ENCODE peak calls at places on chromosome X, in eight cellular contexts. R is A549, Q is suprapubic skin, V is ovary, J is IMR-90, E is breast epithelium, C is AG04450, U is endothelial cell of umbilical vein. W is an unnamed sample.

GRCh38 chrX:78652971-78653822 is 5.9 kb downstream of the RTL3 start:
- DNase-seq in V (no peak), R (peak), U (peak), E (no peak), Q (no peak), J (peak), C (no peak), W (no peak)

GRCh38 chrX:115949900-115950822 is 220.4 kb upstream of the AGTR2 start:
- DNase-seq in E (no peak), C (no peak), J (no peak), Q (no peak), R (no peak), V (peak), U (no peak), W (peak)

GRCh38 chrX:133473451-133473850 is 58.2 kb upstream of the GPC4 start:
- DNase-seq in V (no peak), E (no peak), U (no peak), J (no peak), C (no peak), R (no peak), Q (no peak), W (no peak)

GRCh38 chrX:135737361-135738071 is 24.1 kb downstream of the CT45A1 start:
- DNase-seq in U (no peak), Q (no peak), V (no peak), E (no peak), C (no peak), R (no peak), J (peak), W (no peak)

GRCh38 chrX:112642349-112642748 is 37.4 kb downstream of the LHFPL1 start:
- DNase-seq in J (peak), Q (no peak), C (peak), U (peak), E (no peak), V (no peak), R (peak), W (peak)

GRCh38 chrX:79330022-79330421 is 37.1 kb downstream of the ITM2A start:
- DNase-seq in E (no peak), R (no peak), J (no peak), Q (no peak), C (no peak), V (no peak), U (no peak), W (no peak)

GRCh38 chrX:1535241-1536041 is 1.5 kb downstream of the P2RY8 start:
- DNase-seq in Q (no peak), R (no peak), U (no peak), E (no peak), C (no peak), V (peak), J (no peak), W (no peak)

GRCh38 chrX:118552501-118552900 is 56.9 kb downstream of the DOCK11 start:
- DNase-seq in U (no peak), J (peak), C (no peak), V (no peak), Q (no peak), R (peak), E (no peak), W (peak)

GRCh38 chrX:100695991-100696390 is 35.9 kb downstream of the SYTL4 start:
- DNase-seq in E (no peak), V (no peak), Q (no peak), R (no peak), U (no peak), J (peak), C (no peak), W (no peak)

GRCh38 chrX:132092439-132093065 is 35.3 kb downstream of the FRMD7 start:
- DNase-seq in Q (no peak), E (peak), R (peak), U (peak), C (peak), V (no peak), J (peak), W (peak)

GRCh38 chrX:14832591-14832990 is 40.3 kb downstream of the FANCB start:
- DNase-seq in J (peak), Q (no peak), U (peak), R (no peak), V (no peak), E (no peak), C (no peak), W (no peak)

GRCh38 chrX:110915120-110915519 is 119.5 kb upstream of the CHRDL1 start:
- DNase-seq in J (peak), U (no peak), V (no peak), C (peak), R (no peak), E (no peak), Q (no peak), W (no peak)

GRCh38 chrX:9515973-9516538 is 51.2 kb downstream of the TBL1X start:
- DNase-seq in Q (no peak), R (no peak), V (no peak), C (no peak), E (no peak), J (no peak), U (no peak), W (no peak)

GRCh38 chrX:7771788-7772438 is 71.1 kb upstream of the VCX start:
- DNase-seq in C (no peak), Q (no peak), V (no peak), R (no peak), J (no peak), E (no peak), U (no peak), W (no peak)

GRCh38 chrX:150767475-150768131 is 74.4 kb downstream of the MTMR1 start:
- DNase-seq in V (no peak), R (no peak), U (no peak), J (peak), C (peak), E (no peak), Q (no peak), W (no peak)

GRCh38 chrX:130637591-130637990 is 235.8 kb downstream of the RBMX2 start:
- DNase-seq in R (no peak), C (peak), U (no peak), V (no peak), J (peak), E (no peak), Q (no peak), W (no peak)

GRCh38 chrX:129932792-129933321 is 26.9 kb downstream of the UTP14A start:
- DNase-seq in J (no peak), V (peak), E (no peak), C (no peak), U (no peak), Q (peak), R (peak), W (no peak)

GRCh38 chrX:84469226-84469625 is 33.0 kb downstream of the HDX start:
- DNase-seq in C (no peak), E (no peak), R (no peak), Q (no peak), V (no peak), J (peak), U (peak), W (no peak)

GRCh38 chrX:133171962-133172708 is 46.0 kb downstream of the TFDP3 start:
- DNase-seq in V (no peak), C (no peak), J (no peak), Q (no peak), R (peak), U (peak), E (no peak), W (no peak)

GRCh38 chrX:18596096-18596495 is 75.8 kb downstream of the RS1 start:
- DNase-seq in J (no peak), U (no peak), C (no peak), V (no peak), E (no peak), Q (no peak), R (no peak), W (peak)

GRCh38 chrX:55710701-55711100 is 6.8 kb upstream of the RRAGB start:
- DNase-seq in J (no peak), U (peak), C (no peak), Q (no peak), V (no peak), R (no peak), E (no peak), W (no peak)

GRCh38 chrX:103831803-103832544 is at the start of gene RAB9B:
- DNase-seq in J (peak), C (no peak), V (peak), Q (peak), E (peak), R (no peak), U (peak), W (peak)

GRCh38 chrX:11465648-11466411 is 172.6 kb downstream of the AMELX start:
- DNase-seq in E (no peak), V (no peak), U (no peak), Q (no peak), R (no peak), C (no peak), J (peak), W (no peak)

GRCh38 chrX:24375732-24376131 is 15.3 kb downstream of the SUPT20HL1 start:
- DNase-seq in Q (no peak), V (no peak), J (no peak), R (no peak), C (no peak), U (no peak), E (no peak), W (no peak)

GRCh38 chrX:107747596-107748161 is 27.9 kb downstream of the TSC22D3 start:
- DNase-seq in Q (no peak), V (no peak), R (no peak), J (peak), E (no peak), C (no peak), U (no peak), W (peak)

GRCh38 chrX:105150557-105150956 is 69.9 kb downstream of the TEX13A start:
- DNase-seq in R (no peak), E (no peak), C (no peak), Q (no peak), V (no peak), J (no peak), U (peak), W (no peak)

GRCh38 chrX:97389761-97390192 is 506.1 kb downstream of the RPA4 start:
- DNase-seq in E (no peak), U (peak), R (no peak), Q (no peak), J (peak), C (peak), V (no peak), W (no peak)

GRCh38 chrX:79130857-79131256 is 13.6 kb upstream of the GPR174 start:
- DNase-seq in E (no peak), C (no peak), J (no peak), R (no peak), Q (no peak), U (no peak), V (no peak), W (no peak)

GRCh38 chrX:115324194-115324593 is 34.7 kb downstream of the LUZP4 start:
- DNase-seq in J (peak), E (no peak), C (no peak), R (no peak), V (peak), U (peak), Q (no peak), W (no peak)

GRCh38 chrX:137033774-137034507 is at the start of gene GPR101:
- DNase-seq in R (no peak), C (no peak), Q (no peak), J (no peak), V (no peak), U (no peak), E (no peak), W (no peak)

GRCh38 chrX:12007881-12008280 is 130.4 kb upstream of the FRMPD4 start:
- DNase-seq in E (no peak), V (no peak), U (peak), R (peak), J (peak), C (peak), Q (no peak), W (no peak)

GRCh38 chrX:121876316-121876715 is 828.9 kb downstream of the GLUD2 start:
- DNase-seq in E (no peak), V (no peak), U (no peak), C (no peak), J (no peak), Q (no peak), R (no peak), W (no peak)

GRCh38 chrX:111100191-111100590 is 4.2 kb downstream of the PAK3 start:
- DNase-seq in V (no peak), J (peak), C (no peak), U (no peak), R (peak), E (no peak), Q (no peak), W (no peak)

GRCh38 chrX:117936162-117936561 is 180.4 kb downstream of the KLHL13 start:
- DNase-seq in R (no peak), Q (no peak), C (no peak), E (no peak), U (no peak), V (no peak), J (no peak), W (no peak)

GRCh38 chrX:151174581-151175282 is 1.7 kb upstream of the GPR50 start:
- DNase-seq in U (no peak), C (no peak), R (no peak), V (no peak), J (no peak), Q (no peak), E (no peak), W (no peak)

GRCh38 chrX:111244238-111244750 is 26.0 kb downstream of the CAPN6 start:
- DNase-seq in U (no peak), J (peak), C (no peak), E (no peak), Q (no peak), V (no peak), R (peak), W (no peak)

GRCh38 chrX:9374537-9374936 is 90.3 kb upstream of the TBL1X start:
- DNase-seq in V (no peak), Q (no peak), R (no peak), J (no peak), C (no peak), E (no peak), U (no peak), W (no peak)

GRCh38 chrX:10356979-10357378 is 200.2 kb downstream of the CLCN4 start:
- DNase-seq in U (no peak), E (no peak), R (no peak), V (no peak), C (no peak), Q (no peak), J (peak), W (no peak)

DNA sequence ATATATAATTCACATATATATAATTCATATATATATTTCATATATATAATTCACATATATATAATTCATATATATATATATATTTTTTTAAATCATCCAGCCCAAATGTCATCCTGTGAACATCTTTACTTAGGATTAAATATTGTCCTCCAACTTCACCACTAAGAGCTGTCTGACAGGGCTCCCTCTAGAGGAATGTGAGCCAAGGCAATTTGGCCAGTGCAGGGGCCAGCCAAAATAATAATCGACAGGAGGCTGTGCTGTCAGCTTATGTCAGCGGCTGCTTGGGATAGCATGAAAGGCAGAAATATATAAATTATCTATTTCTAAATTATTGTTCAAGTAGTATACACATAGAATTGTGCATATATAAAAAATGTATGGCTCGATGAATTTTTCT is 29.5 kb downstream of the EGFL6 start:
- DNase-seq in C (no peak), J (peak), V (no peak), E (no peak), U (peak), Q (no peak), R (peak), W (no peak)
- TF ChIP-seq CTCF in C (peak), J (peak), V (no peak), E (no peak), U (peak), Q (no peak), R (peak), W (no peak)

GRCh38 chrX:40170830-40171512 is 73.2 kb upstream of the BCOR start:
- DNase-seq in U (no peak), J (no peak), E (no peak), C (no peak), Q (no peak), R (no peak), V (no peak), W (no peak)
- H3K27ac ChIP-seq in U (peak), J (no peak), E (peak), C (no peak), Q (peak), R (no peak), V (peak), W (peak)

GRCh38 chrX:47772764-47773163 is 63.9 kb upstream of the ZNF81 start:
- DNase-seq in U (no peak), R (no peak), C (no peak), Q (no peak), E (no peak), V (no peak), J (no peak), W (no peak)
- TF ChIP-seq CTCF in U (no peak), R (no peak), C (no peak), Q (no peak), E (no peak), V (no peak), J (no peak), W (no peak)

GRCh38 chrX:50202539-50202938 is 1.7 kb upstream of the AKAP4 start:
- DNase-seq in E (no peak), J (no peak), V (no peak), U (peak), C (no peak), R (no peak), Q (no peak), W (no peak)

GRCh38 chrX:50206753-50207152 is 2.2 kb downstream of the CCNB3 start:
- DNase-seq in V (no peak), Q (no peak), R (no peak), U (no peak), C (no peak), E (no peak), J (no peak), W (no peak)

GRCh38 chrX:50200907-50201306 is at the start of gene AKAP4:
- DNase-seq in V (no peak), E (no peak), J (no peak), C (no peak), U (no peak), R (no peak), Q (no peak), W (no peak)

DNA sequence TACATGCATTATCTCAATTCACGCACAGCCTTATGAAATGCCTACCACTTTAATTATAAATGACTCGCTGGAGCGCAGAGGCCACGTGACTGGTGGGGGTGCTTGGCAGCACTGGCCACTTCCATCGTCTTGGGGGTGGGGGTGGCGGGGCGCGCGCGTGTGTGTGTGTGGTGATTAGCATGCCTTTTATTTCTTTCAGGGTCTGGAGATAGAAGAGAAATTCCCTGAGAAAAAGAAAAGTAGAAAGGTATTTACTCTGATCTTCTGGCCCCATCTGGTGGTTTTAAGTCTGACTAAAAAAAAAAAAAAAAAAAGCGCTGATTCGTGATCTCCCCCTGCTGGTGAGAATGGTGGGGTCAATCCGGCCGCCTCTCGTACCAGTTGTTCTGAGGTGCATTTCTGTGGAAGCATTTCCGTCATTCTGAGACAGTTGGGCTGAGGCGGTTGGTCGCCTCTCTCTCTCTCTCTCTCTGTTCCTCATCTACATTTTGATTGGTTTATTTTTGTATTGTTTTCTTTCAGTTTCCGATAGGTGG is at the start of gene CCNB3:
- DNase-seq in V (peak), Q (peak), E (peak), C (peak), J (peak), R (peak), U (peak), W (peak)
- H3K27ac ChIP-seq in V (no peak), Q (no peak), E (no peak), C (no peak), J (no peak), R (peak), U (peak), W (no peak)